ENCODE peak calls at places on chromosomes 2 and 18, in five cellular contexts. K, X, O, Y and I are unnamed samples.

GRCh38 chr2:231525248-231526163 is 4.7 kb downstream of the NMUR1 start:
- DNase-seq in K (no peak), X (no peak), O (no peak), Y (no peak), I (no peak)

GRCh38 chr18:13730486-13730885 is 4.0 kb downstream of the RNMT start:
- DNase-seq in K (no peak), X (no peak), O (no peak), Y (no peak), I (no peak)

GRCh38 chr2:223943561-223944008 is 1.6 kb downstream of the WDFY1 start:
- DNase-seq in K (peak; percentile 45), X (no peak), O (peak; percentile 46), Y (no peak), I (no peak)

GRCh38 chr2:122191331-122191730 is 435.9 kb downstream of the TSN start:
- DNase-seq in K (peak; percentile 41), X (peak; percentile 44), O (peak; percentile 22), Y (peak; percentile 59), I (peak; percentile 2)

GRCh38 chr2:74554821-74555531 is 456 bp downstream of the DOK1 start:
- DNase-seq in K (no peak), X (peak; percentile 67), O (no peak), Y (peak; percentile 67), I (no peak)

GRCh38 chr2:151638188-151638933 is 95.9 kb downstream of the NEB start:
- DNase-seq in K (peak; percentile 76), X (no peak), O (no peak), Y (peak; percentile 15), I (no peak)

GRCh38 chr2:161207941-161208340 is 47.7 kb downstream of the TANK start:
- DNase-seq in K (no peak), X (no peak), O (no peak), Y (no peak), I (no peak)

GRCh38 chr18:9726936-9727335 is 18.8 kb downstream of the RAB31 start:
- DNase-seq in K (no peak), X (no peak), O (no peak), Y (no peak), I (no peak)

GRCh38 chr2:211035548-211036185 is 479.3 kb downstream of the CPS1 start:
- DNase-seq in K (peak; percentile 47), X (no peak), O (no peak), Y (peak; percentile 23), I (peak; percentile 22)

GRCh38 chr2:17680119-17680518 is 73.5 kb downstream of the SMC6 start:
- DNase-seq in K (no peak), X (no peak), O (no peak), Y (no peak), I (no peak)

GRCh38 chr2:145690183-145690582 is 1170.3 kb upstream of the ZEB2 start:
- DNase-seq in K (no peak), X (no peak), O (no peak), Y (no peak), I (no peak)

GRCh38 chr2:24228470-24228869 is 53.6 kb downstream of the FAM228A start:
- DNase-seq in K (peak; percentile 35), X (no peak), O (peak; percentile 28), Y (no peak), I (no peak)

GRCh38 chr2:109260886-109261700 is 132.1 kb downstream of the SH3RF3 start:
- DNase-seq in K (peak; percentile 23), X (no peak), O (no peak), Y (peak; percentile 34), I (no peak)

GRCh38 chr18:32637216-32637615 is 135.6 kb downstream of the KLHL14 start:
- DNase-seq in K (no peak), X (no peak), O (no peak), Y (no peak), I (no peak)

GRCh38 chr18:8882632-8883408 is 177.5 kb downstream of the MTCL1 start:
- DNase-seq in K (peak; percentile 21), X (peak; percentile 61), O (no peak), Y (no peak), I (peak; percentile 95)

GRCh38 chr2:65479528-65479927 is 47.1 kb upstream of the SPRED2 start:
- DNase-seq in K (no peak), X (no peak), O (no peak), Y (no peak), I (no peak)

GRCh38 chr2:240551809-240552208 is 6.0 kb downstream of the ANKMY1 start:
- DNase-seq in K (no peak), X (no peak), O (no peak), Y (no peak), I (no peak)

GRCh38 chr2:149991576-149991975 is 404.0 kb upstream of the MMADHC start:
- DNase-seq in K (peak; percentile 13), X (no peak), O (no peak), Y (no peak), I (no peak)

GRCh38 chr2:174794851-174795374 is 30.6 kb upstream of the CHRNA1 start:
- DNase-seq in K (no peak), X (no peak), O (no peak), Y (no peak), I (no peak)

GRCh38 chr2:234879671-234880455 is 72.0 kb upstream of the SH3BP4 start:
- DNase-seq in K (peak; percentile 54), X (peak; percentile 8), O (peak; percentile 31), Y (no peak), I (peak; percentile 41)

GRCh38 chr2:176626796-176627195 is 357.6 kb downstream of the MTX2 start:
- DNase-seq in K (no peak), X (no peak), O (no peak), Y (no peak), I (no peak)

GRCh38 chr2:45009303-45009927 is at the start of gene SIX2:
- DNase-seq in K (peak; percentile 41), X (peak; percentile 23), O (peak; percentile 81), Y (no peak), I (peak; percentile 85)

GRCh38 chr2:236557894-236558532 is 11.6 kb upstream of the ACKR3 start:
- DNase-seq in K (no peak), X (no peak), O (no peak), Y (no peak), I (no peak)

GRCh38 chr2:143473206-143473605 is 344.0 kb downstream of the ARHGAP15 start:
- DNase-seq in K (no peak), X (no peak), O (no peak), Y (no peak), I (no peak)

GRCh38 chr2:100018794-100019193 is 123.6 kb downstream of the AFF3 start:
- DNase-seq in K (no peak), X (no peak), O (no peak), Y (no peak), I (no peak)

GRCh38 chr2:100194951-100195350 is 52.6 kb upstream of the AFF3 start:
- DNase-seq in K (no peak), X (no peak), O (no peak), Y (no peak), I (no peak)

GRCh38 chr18:61286867-61287266 is 46.4 kb upstream of the CDH20 start:
- DNase-seq in K (no peak), X (no peak), O (no peak), Y (no peak), I (no peak)

GRCh38 chr2:96773922-96774321 is 13.2 kb downstream of the CNNM4 start:
- DNase-seq in K (no peak), X (no peak), O (no peak), Y (peak; percentile 45), I (no peak)

GRCh38 chr2:96769816-96770215 is 9.1 kb downstream of the CNNM4 start:
- DNase-seq in K (peak; percentile 35), X (no peak), O (no peak), Y (peak; percentile 46), I (no peak)

GRCh38 chr2:96770451-96770850 is 9.7 kb downstream of the CNNM4 start:
- DNase-seq in K (no peak), X (no peak), O (no peak), Y (no peak), I (no peak)

GRCh38 chr2:96772903-96773675 is 12.4 kb downstream of the CNNM4 start:
- DNase-seq in K (no peak), X (no peak), O (no peak), Y (no peak), I (no peak)

GRCh38 chr2:96771792-96772618 is 11.3 kb downstream of the CNNM4 start:
- DNase-seq in K (no peak), X (no peak), O (no peak), Y (no peak), I (no peak)
- TF ChIP-seq REST in K (no peak), X (no peak), O (no peak), Y (no peak), I (no peak)

GRCh38 chr2:36373149-36373880 is 17.7 kb downstream of the CRIM1 start:
- DNase-seq in K (no peak), X (no peak), O (no peak), Y (no peak), I (no peak)

GRCh38 chr2:36371963-36372391 is 16.4 kb downstream of the CRIM1 start:
- DNase-seq in K (peak; percentile 73), X (no peak), O (no peak), Y (no peak), I (no peak)

GRCh38 chr2:36376992-36377738 is 21.6 kb downstream of the CRIM1 start:
- DNase-seq in K (no peak), X (no peak), O (peak; percentile 79), Y (no peak), I (no peak)

GRCh38 chr2:36376319-36376765 is 20.8 kb downstream of the CRIM1 start:
- DNase-seq in K (peak; percentile 93), X (no peak), O (no peak), Y (no peak), I (no peak)

GRCh38 chr2:36374586-36374985 is 19.0 kb downstream of the CRIM1 start:
- DNase-seq in K (no peak), X (no peak), O (no peak), Y (no peak), I (no peak)
- TF ChIP-seq REST in K (no peak), X (no peak), O (no peak), Y (no peak), I (no peak)

DNA sequence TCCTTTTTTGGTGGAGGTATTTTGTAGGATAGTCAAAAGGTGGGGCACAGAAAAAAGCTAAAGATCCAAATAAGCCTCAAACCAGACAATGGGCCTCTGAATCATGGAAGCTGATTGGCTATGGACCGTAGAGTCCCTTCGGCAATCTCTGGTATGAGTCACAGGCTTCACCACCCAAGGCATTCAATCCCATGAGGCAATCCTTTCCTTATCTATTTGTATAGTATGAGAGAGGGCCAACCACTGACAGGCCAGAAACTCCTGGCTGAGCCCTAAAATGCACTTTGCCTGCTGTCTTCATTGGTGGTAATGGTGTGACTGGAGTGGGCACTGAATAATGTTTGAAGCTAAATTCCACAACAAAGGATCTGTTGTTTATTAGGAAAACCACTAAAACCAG is 38.7 kb upstream of the MEX3C start:
- DNase-seq in K (peak; percentile 72), X (peak; percentile 25), O (peak; percentile 78), Y (no peak), I (peak; percentile 31)
- TF ChIP-seq REST in K (no peak), X (no peak), O (no peak), Y (no peak), I (no peak)

GRCh38 chr2:182550234-182550633 is 123.4 kb upstream of the PDE1A start:
- DNase-seq in K (no peak), X (no peak), O (no peak), Y (no peak), I (no peak)
- TF ChIP-seq REST in K (no peak), X (no peak), O (no peak), Y (no peak), I (no peak)

GRCh38 chr2:1222062-1222461 is 191.2 kb upstream of the TPO start:
- DNase-seq in K (no peak), X (no peak), O (no peak), Y (no peak), I (no peak)
- TF ChIP-seq REST in K (no peak), X (no peak), O (no peak), Y (no peak), I (no peak)